ENCODE peak calls at places on chromosomes 4 and X, in nine cellular contexts. One of them, this sample, is unnamed.

GRCh38 chrX:104151037-104151436 is 5.8 kb downstream of the SLC25A53 start:
- DNase-seq in tibial artery: no peak
- DNase-seq in fibroblast of lung: no peak
- DNase-seq in left lung: no peak
- DNase-seq in lower leg skin: no peak
- DNase-seq in left ventricle myocardium inferior: no peak
- DNase-seq in mammary epithelial cell: no peak
- DNase-seq in brain microvascular endothelial cell: no peak
- DNase-seq in cardiac muscle cell: no peak
- DNase-seq in this sample: no peak

GRCh38 chr4:151260526-151260925 is 16.4 kb upstream of the PRSS48 start:
- DNase-seq in tibial artery: no peak
- DNase-seq in mammary epithelial cell: peak; percentile 73
- DNase-seq in left ventricle myocardium inferior: no peak
- DNase-seq in lower leg skin: no peak
- DNase-seq in cardiac muscle cell: no peak
- DNase-seq in fibroblast of lung: no peak
- DNase-seq in brain microvascular endothelial cell: no peak
- DNase-seq in left lung: no peak
- DNase-seq in this sample: no peak

GRCh38 chr4:97367878-97368277 is 775.4 kb downstream of the STPG2 start:
- DNase-seq in left ventricle myocardium inferior: no peak
- DNase-seq in mammary epithelial cell: peak; percentile 63
- DNase-seq in brain microvascular endothelial cell: peak; percentile 69
- DNase-seq in fibroblast of lung: no peak
- DNase-seq in left lung: no peak
- DNase-seq in lower leg skin: no peak
- DNase-seq in tibial artery: no peak
- DNase-seq in cardiac muscle cell: peak; percentile 18
- DNase-seq in this sample: no peak

GRCh38 chr4:8912506-8912905 is 40.9 kb upstream of the HMX1 start:
- DNase-seq in fibroblast of lung: no peak
- DNase-seq in tibial artery: no peak
- DNase-seq in left lung: no peak
- DNase-seq in lower leg skin: peak; percentile 45
- DNase-seq in mammary epithelial cell: no peak
- DNase-seq in left ventricle myocardium inferior: no peak
- DNase-seq in brain microvascular endothelial cell: no peak
- DNase-seq in cardiac muscle cell: no peak
- DNase-seq in this sample: no peak

GRCh38 chr4:112604590-112604989 is 32.1 kb downstream of the ZGRF1 start:
- DNase-seq in left ventricle myocardium inferior: no peak
- DNase-seq in fibroblast of lung: peak; percentile 75
- DNase-seq in mammary epithelial cell: peak; percentile 35
- DNase-seq in cardiac muscle cell: peak; percentile 75
- DNase-seq in brain microvascular endothelial cell: peak; percentile 76
- DNase-seq in left lung: no peak
- DNase-seq in lower leg skin: no peak
- DNase-seq in tibial artery: no peak
- DNase-seq in this sample: peak; percentile 39

GRCh38 chr4:58564695-58565094 is 1454.5 kb upstream of the IGFBP7 start:
- DNase-seq in brain microvascular endothelial cell: no peak
- DNase-seq in tibial artery: no peak
- DNase-seq in fibroblast of lung: no peak
- DNase-seq in mammary epithelial cell: no peak
- DNase-seq in left lung: no peak
- DNase-seq in lower leg skin: no peak
- DNase-seq in left ventricle myocardium inferior: no peak
- DNase-seq in cardiac muscle cell: no peak
- DNase-seq in this sample: no peak

GRCh38 chrX:132818638-132819037 is 139.8 kb downstream of the HS6ST2 start:
- DNase-seq in left ventricle myocardium inferior: no peak
- DNase-seq in cardiac muscle cell: no peak
- DNase-seq in fibroblast of lung: no peak
- DNase-seq in left lung: no peak
- DNase-seq in tibial artery: no peak
- DNase-seq in mammary epithelial cell: no peak
- DNase-seq in brain microvascular endothelial cell: no peak
- DNase-seq in lower leg skin: no peak
- DNase-seq in this sample: no peak

GRCh38 chrX:13430136-13430827 is 110.4 kb upstream of the ATXN3L start:
- DNase-seq in cardiac muscle cell: no peak
- DNase-seq in fibroblast of lung: no peak
- DNase-seq in tibial artery: no peak
- DNase-seq in left lung: no peak
- DNase-seq in mammary epithelial cell: peak; percentile 29
- DNase-seq in lower leg skin: no peak
- DNase-seq in brain microvascular endothelial cell: peak; percentile 75
- DNase-seq in left ventricle myocardium inferior: no peak
- DNase-seq in this sample: no peak

GRCh38 chr4:17165256-17165655 is 266.8 kb upstream of the LDB2 start:
- DNase-seq in brain microvascular endothelial cell: no peak
- DNase-seq in fibroblast of lung: no peak
- DNase-seq in left ventricle myocardium inferior: no peak
- DNase-seq in tibial artery: no peak
- DNase-seq in left lung: no peak
- DNase-seq in mammary epithelial cell: no peak
- DNase-seq in cardiac muscle cell: no peak
- DNase-seq in lower leg skin: no peak
- DNase-seq in this sample: no peak

GRCh38 chrX:41148553-41148952 is 63.3 kb downstream of the USP9X start:
- DNase-seq in left lung: no peak
- DNase-seq in fibroblast of lung: peak; percentile 61
- DNase-seq in lower leg skin: no peak
- DNase-seq in mammary epithelial cell: peak; percentile 44
- DNase-seq in tibial artery: no peak
- DNase-seq in brain microvascular endothelial cell: peak; percentile 24
- DNase-seq in cardiac muscle cell: peak; percentile 56
- DNase-seq in left ventricle myocardium inferior: no peak
- DNase-seq in this sample: no peak

GRCh38 chr4:86498560-86499166 is 95.5 kb upstream of the PTPN13 start:
- DNase-seq in lower leg skin: no peak
- DNase-seq in mammary epithelial cell: peak; percentile 40
- DNase-seq in tibial artery: no peak
- DNase-seq in cardiac muscle cell: peak; percentile 78
- DNase-seq in fibroblast of lung: peak; percentile 74
- DNase-seq in left lung: no peak
- DNase-seq in left ventricle myocardium inferior: no peak
- DNase-seq in brain microvascular endothelial cell: peak; percentile 53
- DNase-seq in this sample: peak; percentile 77

GRCh38 chr4:130712038-130712437 is 1616.1 kb downstream of the C4orf33 start:
- DNase-seq in tibial artery: no peak
- DNase-seq in lower leg skin: no peak
- DNase-seq in fibroblast of lung: peak; percentile 4
- DNase-seq in left ventricle myocardium inferior: no peak
- DNase-seq in mammary epithelial cell: peak; percentile 84
- DNase-seq in cardiac muscle cell: no peak
- DNase-seq in left lung: no peak
- DNase-seq in brain microvascular endothelial cell: no peak
- DNase-seq in this sample: no peak

GRCh38 chr4:116862592-116862991 is 222.8 kb downstream of the TRAM1L1 start:
- DNase-seq in fibroblast of lung: no peak
- DNase-seq in cardiac muscle cell: no peak
- DNase-seq in left lung: no peak
- DNase-seq in brain microvascular endothelial cell: no peak
- DNase-seq in mammary epithelial cell: no peak
- DNase-seq in tibial artery: no peak
- DNase-seq in left ventricle myocardium inferior: no peak
- DNase-seq in lower leg skin: no peak
- DNase-seq in this sample: no peak

GRCh38 chrX:29662759-29663503 is 552.4 kb upstream of the MAGEB2 start:
- DNase-seq in fibroblast of lung: peak; percentile 88
- DNase-seq in left lung: no peak
- DNase-seq in left ventricle myocardium inferior: no peak
- DNase-seq in cardiac muscle cell: peak; percentile 78
- DNase-seq in tibial artery: no peak
- DNase-seq in lower leg skin: no peak
- DNase-seq in mammary epithelial cell: peak; percentile 97
- DNase-seq in brain microvascular endothelial cell: peak; percentile 91
- DNase-seq in this sample: peak; percentile 47

GRCh38 chr4:5545271-5545670 is 163.1 kb downstream of the EVC2 start:
- DNase-seq in left lung: no peak
- DNase-seq in fibroblast of lung: no peak
- DNase-seq in lower leg skin: peak; percentile 0
- DNase-seq in brain microvascular endothelial cell: no peak
- DNase-seq in cardiac muscle cell: no peak
- DNase-seq in mammary epithelial cell: peak; percentile 9
- DNase-seq in left ventricle myocardium inferior: no peak
- DNase-seq in tibial artery: no peak
- DNase-seq in this sample: no peak

GRCh38 chr4:112650332-112650731 is 13.4 kb downstream of the LARP7 start:
- DNase-seq in left lung: no peak
- DNase-seq in left ventricle myocardium inferior: no peak
- DNase-seq in fibroblast of lung: no peak
- DNase-seq in cardiac muscle cell: no peak
- DNase-seq in tibial artery: no peak
- DNase-seq in mammary epithelial cell: no peak
- DNase-seq in brain microvascular endothelial cell: no peak
- DNase-seq in lower leg skin: no peak
- DNase-seq in this sample: no peak

GRCh38 chr4:105399535-105400161 is 74.2 kb downstream of the PPA2 start:
- DNase-seq in lower leg skin: no peak
- DNase-seq in cardiac muscle cell: peak; percentile 83
- DNase-seq in left lung: no peak
- DNase-seq in mammary epithelial cell: peak; percentile 86
- DNase-seq in left ventricle myocardium inferior: no peak
- DNase-seq in fibroblast of lung: peak; percentile 91
- DNase-seq in tibial artery: no peak
- DNase-seq in brain microvascular endothelial cell: peak; percentile 85
- DNase-seq in this sample: no peak

GRCh38 chrX:14899607-14900006 is 26.4 kb downstream of the MOSPD2 start:
- DNase-seq in left ventricle myocardium inferior: no peak
- DNase-seq in mammary epithelial cell: peak; percentile 67
- DNase-seq in tibial artery: no peak
- DNase-seq in brain microvascular endothelial cell: peak; percentile 48
- DNase-seq in left lung: no peak
- DNase-seq in cardiac muscle cell: peak; percentile 49
- DNase-seq in lower leg skin: no peak
- DNase-seq in fibroblast of lung: peak; percentile 47
- DNase-seq in this sample: peak; percentile 11

GRCh38 chrX:133414399-133415275 is 652 bp downstream of the GPC4 start:
- DNase-seq in left lung: peak; percentile 31
- DNase-seq in left ventricle myocardium inferior: no peak
- DNase-seq in mammary epithelial cell: peak; percentile 46
- DNase-seq in tibial artery: no peak
- DNase-seq in fibroblast of lung: peak; percentile 14
- DNase-seq in brain microvascular endothelial cell: no peak
- DNase-seq in cardiac muscle cell: peak; percentile 9
- DNase-seq in lower leg skin: peak; percentile 82
- DNase-seq in this sample: no peak

DNA sequence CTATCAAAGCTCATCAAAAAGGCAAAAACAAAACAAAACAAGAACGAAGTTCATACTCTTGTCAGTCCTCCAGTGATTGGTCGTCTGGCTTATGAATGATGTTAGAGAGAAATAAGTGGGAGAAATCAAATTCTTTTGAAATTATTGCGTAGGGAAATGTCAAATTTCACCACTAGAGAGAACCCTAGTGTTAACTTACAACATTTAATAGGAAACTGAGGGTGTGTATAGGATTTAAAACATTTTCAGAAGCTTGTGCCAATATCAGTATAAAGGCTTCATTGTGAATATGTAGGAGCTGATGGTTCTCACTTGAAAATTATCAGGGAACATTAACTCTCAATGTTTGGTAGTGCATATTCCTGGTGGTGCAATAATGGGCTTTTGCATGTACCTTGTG is 17.4 kb downstream of the ADH6 start:
- DNase-seq in left lung: no peak
- DNase-seq in tibial artery: no peak
- DNase-seq in left ventricle myocardium inferior: no peak
- DNase-seq in fibroblast of lung: peak; percentile 87
- DNase-seq in lower leg skin: no peak
- DNase-seq in mammary epithelial cell: no peak
- DNase-seq in cardiac muscle cell: peak; percentile 85
- DNase-seq in brain microvascular endothelial cell: no peak
- DNase-seq in this sample: no peak
- TF ChIP-seq CTCF in left lung: no peak
- TF ChIP-seq CTCF in tibial artery: peak; percentile 32
- TF ChIP-seq CTCF in left ventricle myocardium inferior: peak; percentile 36
- TF ChIP-seq CTCF in fibroblast of lung: peak; percentile 45
- TF ChIP-seq CTCF in lower leg skin: no peak
- TF ChIP-seq CTCF in mammary epithelial cell: no peak
- TF ChIP-seq CTCF in cardiac muscle cell: peak; percentile 47
- TF ChIP-seq CTCF in brain microvascular endothelial cell: peak; percentile 26
- TF ChIP-seq CTCF in this sample: no peak

GRCh38 chr4:126431049-126431448 is 1116.3 kb downstream of the FAT4 start:
- DNase-seq in lower leg skin: peak; percentile 52
- DNase-seq in left lung: no peak
- DNase-seq in brain microvascular endothelial cell: no peak
- DNase-seq in fibroblast of lung: no peak
- DNase-seq in cardiac muscle cell: no peak
- DNase-seq in mammary epithelial cell: no peak
- DNase-seq in tibial artery: no peak
- DNase-seq in left ventricle myocardium inferior: no peak
- DNase-seq in this sample: no peak
- H3K4me3 ChIP-seq in lower leg skin: no peak overlapping the region
- H3K4me3 ChIP-seq in left lung: no peak overlapping the region
- H3K4me3 ChIP-seq in brain microvascular endothelial cell: no peak overlapping the region
- H3K4me3 ChIP-seq in fibroblast of lung: no peak overlapping the region
- H3K4me3 ChIP-seq in cardiac muscle cell: no peak overlapping the region
- H3K4me3 ChIP-seq in mammary epithelial cell: no peak overlapping the region
- H3K4me3 ChIP-seq in tibial artery: no peak overlapping the region
- H3K4me3 ChIP-seq in left ventricle myocardium inferior: no peak overlapping the region
- H3K4me3 ChIP-seq in this sample: no peak overlapping the region

GRCh38 chr4:3246458-3247398 is 2.2 kb upstream of the MSANTD1 start:
- DNase-seq in mammary epithelial cell: no peak
- DNase-seq in brain microvascular endothelial cell: no peak
- DNase-seq in left lung: no peak
- DNase-seq in lower leg skin: no peak
- DNase-seq in fibroblast of lung: no peak
- DNase-seq in left ventricle myocardium inferior: no peak
- DNase-seq in tibial artery: no peak
- DNase-seq in cardiac muscle cell: no peak
- DNase-seq in this sample: no peak
- TF ChIP-seq CTCF in mammary epithelial cell: no peak
- TF ChIP-seq CTCF in brain microvascular endothelial cell: peak; percentile 19
- TF ChIP-seq CTCF in left lung: no peak
- TF ChIP-seq CTCF in lower leg skin: no peak
- TF ChIP-seq CTCF in fibroblast of lung: peak; percentile 8
- TF ChIP-seq CTCF in left ventricle myocardium inferior: no peak
- TF ChIP-seq CTCF in tibial artery: no peak
- TF ChIP-seq CTCF in cardiac muscle cell: peak; percentile 4
- TF ChIP-seq CTCF in this sample: no peak

DNA sequence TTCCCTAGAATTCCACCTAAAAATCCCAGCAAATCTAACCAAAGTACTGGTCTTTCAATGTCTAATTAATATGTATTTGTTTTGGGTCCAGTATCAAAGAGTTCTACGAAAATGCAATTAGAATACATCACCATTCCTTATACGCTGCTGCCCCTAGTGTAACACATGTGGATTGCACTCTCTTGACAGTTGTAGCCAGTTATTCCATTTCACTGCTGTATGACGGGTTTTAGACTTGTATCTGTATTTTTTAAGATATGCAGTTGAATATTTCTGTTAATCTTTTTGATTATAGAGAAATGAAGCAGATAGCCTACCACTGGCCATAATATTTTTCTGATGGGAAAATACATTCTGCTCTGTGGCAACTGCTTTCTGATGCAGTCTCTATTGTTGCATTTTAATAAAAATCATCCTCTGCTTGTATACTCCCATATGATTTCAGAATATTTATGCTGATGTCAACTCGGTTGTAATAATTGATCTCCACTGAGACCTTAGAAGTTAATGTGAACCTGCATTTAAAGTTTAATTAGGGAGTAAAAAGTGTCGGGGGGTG is 17.1 kb upstream of the PAGE2B start:
- DNase-seq in lower leg skin: no peak
- DNase-seq in tibial artery: peak; percentile 23
- DNase-seq in brain microvascular endothelial cell: peak; percentile 57
- DNase-seq in fibroblast of lung: peak; percentile 46
- DNase-seq in left ventricle myocardium inferior: no peak
- DNase-seq in cardiac muscle cell: peak; percentile 54
- DNase-seq in left lung: no peak
- DNase-seq in mammary epithelial cell: peak; percentile 9
- DNase-seq in this sample: peak; percentile 34
- H3K4me3 ChIP-seq in lower leg skin: no peak overlapping the region
- H3K4me3 ChIP-seq in tibial artery: peak overlapping the region; percentile 14
- H3K4me3 ChIP-seq in brain microvascular endothelial cell: no peak overlapping the region
- H3K4me3 ChIP-seq in fibroblast of lung: peak overlapping the region; percentile 24
- H3K4me3 ChIP-seq in left ventricle myocardium inferior: peak overlapping the region; percentile 36
- H3K4me3 ChIP-seq in cardiac muscle cell: no peak overlapping the region
- H3K4me3 ChIP-seq in left lung: no peak overlapping the region
- H3K4me3 ChIP-seq in mammary epithelial cell: no peak overlapping the region
- H3K4me3 ChIP-seq in this sample: no peak overlapping the region